ENCODE peak calls at places on chromosomes 16 and 17, in eight cellular contexts. Y, J, I, B, D, F, N and K are unnamed samples.
A peak's percentile ranks its signal among the peaks of the same experiment; 100 is the strongest.

GRCh38 chr17:41322264-41322902 is 6.9 kb upstream of the KRTAP17-1 start:
- DNase-seq in F (no peak), Y (no peak), J (peak; percentile 58), D (peak; percentile 65), B (no peak), N (no peak), I (no peak), K (peak; percentile 64)

GRCh38 chr17:79562117-79562805 is 48.6 kb downstream of the RBFOX3 start:
- DNase-seq in Y (no peak), J (no peak), D (no peak), F (no peak), N (no peak), B (no peak), I (no peak), K (no peak)

GRCh38 chr17:46925185-46925858 is 2.4 kb downstream of the GOSR2 start:
- DNase-seq in J (no peak), Y (no peak), N (no peak), I (no peak), F (no peak), B (no peak), D (no peak), K (no peak)

GRCh38 chr17:81959362-81960129 is 1.4 kb downstream of the NOTUM start:
- DNase-seq in D (peak; percentile 59), B (peak; percentile 83), F (peak; percentile 74), N (peak; percentile 80), Y (peak; percentile 89), I (peak; percentile 67), J (peak; percentile 52), K (no peak)

GRCh38 chr17:164536-165235 is 16.8 kb downstream of the DOC2B start:
- DNase-seq in Y (peak; percentile 73), B (peak; percentile 72), D (peak; percentile 21), I (peak; percentile 56), N (no peak), J (no peak), F (peak; percentile 25), K (peak; percentile 51)

GRCh38 chr16:51697454-51697853 is 546.4 kb upstream of the SALL1 start:
- DNase-seq in Y (no peak), D (no peak), I (no peak), F (no peak), N (no peak), J (no peak), B (no peak), K (no peak)

GRCh38 chr16:89050868-89051311 is 42.8 kb upstream of the ACSF3 start:
- DNase-seq in N (no peak), Y (peak; percentile 25), B (no peak), I (no peak), F (no peak), D (no peak), J (no peak), K (no peak)

GRCh38 chr16:5326395-5326794 is 228.8 kb upstream of the EEF2KMT start:
- DNase-seq in B (no peak), J (no peak), N (no peak), F (no peak), Y (no peak), D (no peak), I (no peak), K (no peak)

GRCh38 chr17:8375738-8376259 is 705 bp downstream of the KRABD2 start:
- DNase-seq in J (no peak), I (no peak), Y (no peak), N (no peak), B (no peak), F (peak; percentile 40), D (no peak), K (no peak)

GRCh38 chr16:81431554-81432353 is 12.9 kb upstream of the CMIP start:
- DNase-seq in B (no peak), F (no peak), N (no peak), I (no peak), D (peak; percentile 64), Y (no peak), J (no peak), K (peak; percentile 62)

GRCh38 chr17:7242717-7243576 is 698 bp upstream of the GABARAP start:
- DNase-seq in N (peak; percentile 91), B (peak; percentile 99), Y (peak; percentile 98), D (peak; percentile 85), I (peak; percentile 95), J (peak; percentile 96), F (peak; percentile 98), K (peak; percentile 94)

GRCh38 chr17:34798581-34798980 is 162.7 kb downstream of the CCT6B start:
- DNase-seq in N (no peak), B (peak; percentile 74), F (no peak), J (no peak), I (no peak), D (no peak), Y (no peak), K (no peak)

GRCh38 chr17:36937961-36938565 is 788 bp downstream of the LHX1 start:
- DNase-seq in Y (no peak), F (no peak), D (no peak), J (no peak), B (peak; percentile 81), I (no peak), N (no peak), K (no peak)

DNA sequence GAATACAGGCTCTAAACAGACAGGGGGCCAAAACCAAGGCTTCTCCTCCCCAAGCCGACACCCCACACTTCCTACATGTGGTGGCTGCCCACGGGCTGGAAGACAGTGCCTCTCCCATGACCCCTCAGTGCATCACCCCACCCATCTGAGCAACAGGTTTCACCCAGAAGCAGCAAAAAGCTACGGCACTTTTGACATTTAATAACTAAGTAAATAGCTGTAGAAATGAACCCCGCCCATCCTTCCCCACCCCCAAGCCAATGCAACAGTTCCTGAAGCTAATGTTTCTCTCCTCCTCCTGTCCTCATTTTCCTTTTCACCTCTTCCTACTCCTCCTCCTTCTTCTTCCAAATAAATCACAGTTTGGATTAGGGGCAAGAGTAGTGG is 9.9 kb upstream of the SOX9 start:
- DNase-seq in I (no peak), B (no peak), Y (no peak), D (peak; percentile 37), F (peak; percentile 60), J (no peak), N (no peak), K (no peak)
- H3K27me3 ChIP-seq in I (no peaks in the 10 kb centered on the region), B (peaks cover 11% of the 10 kb centered on the region), Y (no peaks in the 10 kb centered on the region), D (no peaks in the 10 kb centered on the region), F (peaks cover 3% of the 10 kb centered on the region), J (no peaks in the 10 kb centered on the region), N (no peaks in the 10 kb centered on the region), K (peaks cover 4% of the 10 kb centered on the region)

DNA sequence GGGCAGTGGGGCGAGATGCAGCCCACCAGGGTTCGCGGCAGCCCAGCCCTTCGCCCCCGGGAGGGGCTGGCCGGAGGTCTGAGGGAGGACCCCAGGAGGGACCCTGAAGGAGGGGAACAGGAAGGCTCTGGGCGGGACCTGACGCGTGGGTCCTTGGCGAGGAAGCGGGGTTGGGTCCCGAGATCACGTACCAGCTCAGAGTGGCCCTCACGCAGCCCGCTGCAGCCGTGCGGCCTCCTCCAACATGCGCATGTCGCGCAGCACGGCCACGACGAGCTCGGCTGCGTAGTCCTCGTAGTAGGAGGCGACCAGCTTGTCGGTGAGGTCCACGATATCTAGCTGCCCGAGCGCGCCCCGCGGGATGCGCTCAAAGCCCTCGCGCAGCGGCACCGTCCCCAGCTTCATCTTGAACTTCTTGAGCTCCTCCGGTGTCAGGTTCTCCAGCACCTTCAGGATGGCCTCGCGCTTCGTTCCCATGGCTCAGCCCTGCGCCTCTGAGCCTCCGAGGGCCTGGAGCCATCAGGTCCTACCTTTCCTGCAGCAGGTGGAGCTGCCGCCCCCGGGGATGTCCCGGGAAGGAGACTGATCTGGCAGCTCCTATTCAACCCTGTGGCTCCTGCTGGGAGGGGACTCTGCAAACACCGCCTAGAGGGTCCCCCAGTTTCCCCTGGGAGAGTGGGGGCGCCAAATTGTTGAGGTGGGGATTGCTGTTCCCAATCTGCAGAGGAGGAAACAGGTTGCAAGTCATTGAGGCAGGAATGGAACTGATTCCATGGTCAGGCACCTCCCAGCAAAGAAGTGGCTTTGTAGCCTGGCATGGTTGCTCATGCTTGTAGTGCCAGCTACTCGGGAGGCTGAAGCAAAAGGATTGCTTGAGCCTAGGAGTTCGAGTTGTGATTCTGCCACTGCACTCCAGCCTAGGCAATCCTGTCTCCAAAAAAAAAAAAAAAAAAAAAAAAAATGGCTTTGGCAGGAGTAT is at the start of gene PYDC1:
- DNase-seq in N (no peak), I (no peak), Y (peak; percentile 66), F (no peak), B (peak; percentile 78), D (no peak), J (no peak), K (no peak)
- H3K27me3 ChIP-seq in N (peaks cover 31% of the 10 kb centered on the region), I (no peaks in the 10 kb centered on the region), Y (no peaks in the 10 kb centered on the region), F (peaks cover 32% of the 10 kb centered on the region), B (peaks cover 15% of the 10 kb centered on the region), D (peaks cover 10% of the 10 kb centered on the region), J (peaks cover 30% of the 10 kb centered on the region), K (peaks cover 38% of the 10 kb centered on the region)

GRCh38 chr17:50594931-50595330 is 34.4 kb downstream of the CACNA1G start:
- DNase-seq in J (no peak), Y (peak; percentile 57), B (no peak), F (no peak), I (no peak), D (no peak), N (no peak), K (no peak)

GRCh38 chr17:50598487-50598886 is 36.2 kb upstream of the ABCC3 start:
- DNase-seq in I (no peak), B (no peak), J (peak; percentile 49), Y (no peak), N (no peak), D (no peak), F (no peak), K (no peak)

GRCh38 chr17:50593321-50593720 is 32.8 kb downstream of the CACNA1G start:
- DNase-seq in F (no peak), I (no peak), J (no peak), Y (peak; percentile 82), B (peak; percentile 74), N (no peak), D (no peak), K (no peak)

GRCh38 chr17:50594040-50594618 is 33.6 kb downstream of the CACNA1G start:
- DNase-seq in Y (peak; percentile 23), D (no peak), F (no peak), J (no peak), B (no peak), I (no peak), N (no peak), K (no peak)

GRCh38 chr17:50596191-50597037 is 35.9 kb downstream of the CACNA1G start:
- DNase-seq in Y (peak; percentile 84), N (no peak), D (no peak), F (peak; percentile 50), I (no peak), J (no peak), B (peak; percentile 92), K (no peak)
- H3K27me3 ChIP-seq in Y (no peaks in the 10 kb centered on the region), N (no peaks in the 10 kb centered on the region), D (no peaks in the 10 kb centered on the region), F (no peaks in the 10 kb centered on the region), I (no peaks in the 10 kb centered on the region), J (peaks cover 86% of the 10 kb centered on the region), B (no peaks in the 10 kb centered on the region), K (peaks cover 3% of the 10 kb centered on the region)

GRCh38 chr17:29567362-29568330 is 809 bp upstream of the ABHD15 start:
- DNase-seq in Y (peak; percentile 89), B (peak; percentile 83), F (peak; percentile 80), N (peak; percentile 65), J (peak; percentile 79), I (peak; percentile 61), D (peak; percentile 47), K (peak; percentile 29)

GRCh38 chr17:29565643-29566472 is 979 bp downstream of the ABHD15 start:
- DNase-seq in D (no peak), Y (peak; percentile 76), J (peak; percentile 76), N (peak; percentile 40), I (peak; percentile 22), B (peak; percentile 82), F (peak; percentile 61), K (no peak)

GRCh38 chr17:29569245-29569950 is 897 bp downstream of the TP53I13 start:
- DNase-seq in D (peak; percentile 42), N (no peak), Y (peak; percentile 47), B (no peak), J (no peak), F (peak; percentile 24), I (no peak), K (no peak)

GRCh38 chr17:29568331-29569244 is at the start of gene TP53I13:
- DNase-seq in I (peak; percentile 90), J (peak; percentile 90), D (peak; percentile 74), B (peak; percentile 92), F (peak; percentile 95), Y (peak; percentile 96), N (peak; percentile 83), K (peak; percentile 59)

GRCh38 chr17:29566473-29567361 is at the start of gene ABHD15:
- DNase-seq in B (peak; percentile 65), I (peak; percentile 67), Y (peak; percentile 89), N (peak; percentile 44), D (peak; percentile 69), F (peak; percentile 83), J (peak; percentile 75), K (no peak)
- H3K27me3 ChIP-seq in B (peaks cover 8% of the 10 kb centered on the region), I (no peaks in the 10 kb centered on the region), Y (no peaks in the 10 kb centered on the region), N (no peaks in the 10 kb centered on the region), D (no peaks in the 10 kb centered on the region), F (no peaks in the 10 kb centered on the region), J (no peaks in the 10 kb centered on the region), K (no peaks in the 10 kb centered on the region)